ENCODE peak calls at places on chromosomes 13 and 19, in ten cellular contexts. One of them, this sample, is unnamed.

GRCh38 chr13:61029064-61029463 is 386.6 kb downstream of the PCDH20 start:
- DNase-seq in T-helper 1 cell: no peak
- DNase-seq in bronchial epithelial cell: no peak
- DNase-seq in amniotic stem cell: no peak
- DNase-seq in activated CD4-positive, alpha-beta T cell treated with anti-CD3 and anti-CD28 coated beads, Interleukin-2, amount 50 U/mL, for 48 hours: no peak
- DNase-seq in Daoy: no peak
- DNase-seq in AG08396: no peak
- DNase-seq in fibroblast of pulmonary artery: no peak
- DNase-seq in NCI-H187: peak; percentile 2
- DNase-seq in heart left ventricle: no peak
- DNase-seq in this sample: no peak

GRCh38 chr19:4328243-4328990 is 10.2 kb downstream of the STAP2 start:
- DNase-seq in bronchial epithelial cell: peak; percentile 15
- DNase-seq in fibroblast of pulmonary artery: peak; percentile 97
- DNase-seq in AG08396: peak; percentile 98
- DNase-seq in NCI-H187: peak; percentile 84
- DNase-seq in amniotic stem cell: peak; percentile 93
- DNase-seq in Daoy: peak; percentile 88
- DNase-seq in activated CD4-positive, alpha-beta T cell treated with anti-CD3 and anti-CD28 coated beads, Interleukin-2, amount 50 U/mL, for 48 hours: peak; percentile 92
- DNase-seq in heart left ventricle: peak; percentile 90
- DNase-seq in T-helper 1 cell: peak; percentile 94
- DNase-seq in this sample: peak; percentile 88

GRCh38 chr19:12946092-12946845 is 607 bp downstream of the RAD23A start:
- DNase-seq in NCI-H187: no peak
- DNase-seq in amniotic stem cell: peak; percentile 77
- DNase-seq in Daoy: peak; percentile 85
- DNase-seq in fibroblast of pulmonary artery: peak; percentile 81
- DNase-seq in heart left ventricle: peak; percentile 71
- DNase-seq in T-helper 1 cell: peak; percentile 49
- DNase-seq in AG08396: peak; percentile 88
- DNase-seq in activated CD4-positive, alpha-beta T cell treated with anti-CD3 and anti-CD28 coated beads, Interleukin-2, amount 50 U/mL, for 48 hours: peak; percentile 63
- DNase-seq in bronchial epithelial cell: peak; percentile 53
- DNase-seq in this sample: peak; percentile 82

GRCh38 chr13:24040835-24041234 is 119.7 kb upstream of the SPATA13 start:
- DNase-seq in T-helper 1 cell: no peak
- DNase-seq in bronchial epithelial cell: no peak
- DNase-seq in AG08396: no peak
- DNase-seq in activated CD4-positive, alpha-beta T cell treated with anti-CD3 and anti-CD28 coated beads, Interleukin-2, amount 50 U/mL, for 48 hours: no peak
- DNase-seq in fibroblast of pulmonary artery: no peak
- DNase-seq in amniotic stem cell: no peak
- DNase-seq in NCI-H187: no peak
- DNase-seq in heart left ventricle: no peak
- DNase-seq in Daoy: no peak
- DNase-seq in this sample: no peak

GRCh38 chr19:56333506-56333905 is 18.9 kb upstream of the ZSCAN5A start:
- DNase-seq in bronchial epithelial cell: peak; percentile 57
- DNase-seq in fibroblast of pulmonary artery: peak; percentile 80
- DNase-seq in T-helper 1 cell: peak; percentile 31
- DNase-seq in activated CD4-positive, alpha-beta T cell treated with anti-CD3 and anti-CD28 coated beads, Interleukin-2, amount 50 U/mL, for 48 hours: peak; percentile 43
- DNase-seq in amniotic stem cell: no peak
- DNase-seq in heart left ventricle: no peak
- DNase-seq in NCI-H187: no peak
- DNase-seq in AG08396: peak; percentile 55
- DNase-seq in Daoy: peak; percentile 43
- DNase-seq in this sample: peak; percentile 46

GRCh38 chr19:5313307-5313706 is 27.3 kb downstream of the PTPRS start:
- DNase-seq in Daoy: no peak
- DNase-seq in heart left ventricle: no peak
- DNase-seq in AG08396: no peak
- DNase-seq in bronchial epithelial cell: no peak
- DNase-seq in NCI-H187: no peak
- DNase-seq in amniotic stem cell: no peak
- DNase-seq in T-helper 1 cell: no peak
- DNase-seq in fibroblast of pulmonary artery: no peak
- DNase-seq in activated CD4-positive, alpha-beta T cell treated with anti-CD3 and anti-CD28 coated beads, Interleukin-2, amount 50 U/mL, for 48 hours: no peak
- DNase-seq in this sample: no peak

GRCh38 chr19:46416077-46416709 is 2.8 kb upstream of the CCDC8 start:
- DNase-seq in activated CD4-positive, alpha-beta T cell treated with anti-CD3 and anti-CD28 coated beads, Interleukin-2, amount 50 U/mL, for 48 hours: peak; percentile 34
- DNase-seq in AG08396: peak; percentile 93
- DNase-seq in Daoy: peak; percentile 88
- DNase-seq in bronchial epithelial cell: peak; percentile 41
- DNase-seq in heart left ventricle: peak; percentile 91
- DNase-seq in T-helper 1 cell: no peak
- DNase-seq in amniotic stem cell: peak; percentile 68
- DNase-seq in fibroblast of pulmonary artery: peak; percentile 91
- DNase-seq in NCI-H187: peak; percentile 92
- DNase-seq in this sample: peak; percentile 66

GRCh38 chr19:14375055-14375581 is 6.1 kb upstream of the ADGRE5 start:
- DNase-seq in heart left ventricle: peak; percentile 51
- DNase-seq in bronchial epithelial cell: no peak
- DNase-seq in amniotic stem cell: no peak
- DNase-seq in NCI-H187: no peak
- DNase-seq in T-helper 1 cell: peak; percentile 92
- DNase-seq in AG08396: no peak
- DNase-seq in activated CD4-positive, alpha-beta T cell treated with anti-CD3 and anti-CD28 coated beads, Interleukin-2, amount 50 U/mL, for 48 hours: peak; percentile 59
- DNase-seq in fibroblast of pulmonary artery: no peak
- DNase-seq in Daoy: no peak
- DNase-seq in this sample: no peak

GRCh38 chr13:70634893-70635292 is 526.6 kb upstream of the KLHL1 start:
- DNase-seq in activated CD4-positive, alpha-beta T cell treated with anti-CD3 and anti-CD28 coated beads, Interleukin-2, amount 50 U/mL, for 48 hours: no peak
- DNase-seq in fibroblast of pulmonary artery: no peak
- DNase-seq in NCI-H187: no peak
- DNase-seq in T-helper 1 cell: no peak
- DNase-seq in amniotic stem cell: no peak
- DNase-seq in bronchial epithelial cell: peak; percentile 35
- DNase-seq in Daoy: no peak
- DNase-seq in heart left ventricle: no peak
- DNase-seq in AG08396: no peak
- DNase-seq in this sample: no peak

GRCh38 chr19:32691952-32692726 is 518 bp downstream of the NUDT19 start:
- DNase-seq in amniotic stem cell: peak; percentile 6
- DNase-seq in bronchial epithelial cell: peak; percentile 50
- DNase-seq in AG08396: peak; percentile 78
- DNase-seq in Daoy: peak; percentile 78
- DNase-seq in NCI-H187: no peak
- DNase-seq in fibroblast of pulmonary artery: peak; percentile 72
- DNase-seq in T-helper 1 cell: peak; percentile 73
- DNase-seq in heart left ventricle: peak; percentile 72
- DNase-seq in activated CD4-positive, alpha-beta T cell treated with anti-CD3 and anti-CD28 coated beads, Interleukin-2, amount 50 U/mL, for 48 hours: peak; percentile 67
- DNase-seq in this sample: peak; percentile 64

GRCh38 chr19:46019270-46019669 is 3.6 kb downstream of the PGLYRP1 start:
- DNase-seq in fibroblast of pulmonary artery: no peak
- DNase-seq in amniotic stem cell: no peak
- DNase-seq in activated CD4-positive, alpha-beta T cell treated with anti-CD3 and anti-CD28 coated beads, Interleukin-2, amount 50 U/mL, for 48 hours: no peak
- DNase-seq in heart left ventricle: no peak
- DNase-seq in NCI-H187: no peak
- DNase-seq in Daoy: no peak
- DNase-seq in AG08396: no peak
- DNase-seq in bronchial epithelial cell: no peak
- DNase-seq in T-helper 1 cell: no peak
- DNase-seq in this sample: no peak

GRCh38 chr13:51585234-51585672 is 991 bp downstream of the WDFY2 start:
- DNase-seq in bronchial epithelial cell: no peak
- DNase-seq in AG08396: no peak
- DNase-seq in fibroblast of pulmonary artery: peak; percentile 35
- DNase-seq in amniotic stem cell: no peak
- DNase-seq in heart left ventricle: no peak
- DNase-seq in activated CD4-positive, alpha-beta T cell treated with anti-CD3 and anti-CD28 coated beads, Interleukin-2, amount 50 U/mL, for 48 hours: no peak
- DNase-seq in NCI-H187: no peak
- DNase-seq in T-helper 1 cell: no peak
- DNase-seq in Daoy: peak; percentile 5
- DNase-seq in this sample: no peak

GRCh38 chr13:23427342-23428182 is 5.9 kb downstream of the SACS start:
- DNase-seq in fibroblast of pulmonary artery: peak; percentile 94
- DNase-seq in NCI-H187: no peak
- DNase-seq in AG08396: peak; percentile 65
- DNase-seq in Daoy: peak; percentile 82
- DNase-seq in amniotic stem cell: peak; percentile 70
- DNase-seq in activated CD4-positive, alpha-beta T cell treated with anti-CD3 and anti-CD28 coated beads, Interleukin-2, amount 50 U/mL, for 48 hours: no peak
- DNase-seq in T-helper 1 cell: no peak
- DNase-seq in heart left ventricle: no peak
- DNase-seq in bronchial epithelial cell: peak; percentile 93
- DNase-seq in this sample: peak; percentile 90

GRCh38 chr13:110119943-110120905 is 186.7 kb downstream of the COL4A1 start:
- DNase-seq in NCI-H187: no peak
- DNase-seq in Daoy: peak; percentile 47
- DNase-seq in fibroblast of pulmonary artery: no peak
- DNase-seq in T-helper 1 cell: no peak
- DNase-seq in bronchial epithelial cell: peak; percentile 84
- DNase-seq in activated CD4-positive, alpha-beta T cell treated with anti-CD3 and anti-CD28 coated beads, Interleukin-2, amount 50 U/mL, for 48 hours: no peak
- DNase-seq in amniotic stem cell: no peak
- DNase-seq in AG08396: no peak
- DNase-seq in heart left ventricle: no peak
- DNase-seq in this sample: no peak

GRCh38 chr19:33192010-33192409 is 2.1 kb upstream of the LRP3 start:
- DNase-seq in fibroblast of pulmonary artery: no peak
- DNase-seq in heart left ventricle: no peak
- DNase-seq in Daoy: no peak
- DNase-seq in AG08396: peak; percentile 1
- DNase-seq in amniotic stem cell: no peak
- DNase-seq in T-helper 1 cell: no peak
- DNase-seq in activated CD4-positive, alpha-beta T cell treated with anti-CD3 and anti-CD28 coated beads, Interleukin-2, amount 50 U/mL, for 48 hours: no peak
- DNase-seq in NCI-H187: no peak
- DNase-seq in bronchial epithelial cell: no peak
- DNase-seq in this sample: no peak

GRCh38 chr19:57637379-57637778 is 4.4 kb downstream of the ZNF211 start:
- DNase-seq in NCI-H187: no peak
- DNase-seq in heart left ventricle: no peak
- DNase-seq in AG08396: no peak
- DNase-seq in bronchial epithelial cell: no peak
- DNase-seq in activated CD4-positive, alpha-beta T cell treated with anti-CD3 and anti-CD28 coated beads, Interleukin-2, amount 50 U/mL, for 48 hours: no peak
- DNase-seq in fibroblast of pulmonary artery: no peak
- DNase-seq in Daoy: no peak
- DNase-seq in amniotic stem cell: no peak
- DNase-seq in T-helper 1 cell: no peak
- DNase-seq in this sample: no peak

GRCh38 chr13:21318891-21319532 is 140.1 kb downstream of the ZDHHC20 start:
- DNase-seq in fibroblast of pulmonary artery: no peak
- DNase-seq in bronchial epithelial cell: no peak
- DNase-seq in T-helper 1 cell: no peak
- DNase-seq in heart left ventricle: no peak
- DNase-seq in NCI-H187: no peak
- DNase-seq in activated CD4-positive, alpha-beta T cell treated with anti-CD3 and anti-CD28 coated beads, Interleukin-2, amount 50 U/mL, for 48 hours: no peak
- DNase-seq in amniotic stem cell: no peak
- DNase-seq in AG08396: no peak
- DNase-seq in Daoy: no peak
- DNase-seq in this sample: no peak

GRCh38 chr19:38287604-38288003 is 16.4 kb upstream of the C19orf33 start:
- DNase-seq in amniotic stem cell: no peak
- DNase-seq in activated CD4-positive, alpha-beta T cell treated with anti-CD3 and anti-CD28 coated beads, Interleukin-2, amount 50 U/mL, for 48 hours: no peak
- DNase-seq in Daoy: no peak
- DNase-seq in AG08396: no peak
- DNase-seq in NCI-H187: no peak
- DNase-seq in fibroblast of pulmonary artery: no peak
- DNase-seq in bronchial epithelial cell: no peak
- DNase-seq in T-helper 1 cell: no peak
- DNase-seq in heart left ventricle: no peak
- DNase-seq in this sample: no peak

GRCh38 chr19:44891016-44891882 is at the start of gene TOMM40:
- DNase-seq in Daoy: no peak
- DNase-seq in bronchial epithelial cell: peak; percentile 98
- DNase-seq in NCI-H187: peak; percentile 100
- DNase-seq in heart left ventricle: no peak
- DNase-seq in fibroblast of pulmonary artery: peak; percentile 100
- DNase-seq in T-helper 1 cell: no peak
- DNase-seq in amniotic stem cell: peak; percentile 100
- DNase-seq in activated CD4-positive, alpha-beta T cell treated with anti-CD3 and anti-CD28 coated beads, Interleukin-2, amount 50 U/mL, for 48 hours: peak; percentile 33
- DNase-seq in AG08396: peak; percentile 99
- DNase-seq in this sample: no peak

GRCh38 chr19:13840751-13841338 is 36.1 kb upstream of the NANOS3 start:
- DNase-seq in heart left ventricle: no peak
- DNase-seq in activated CD4-positive, alpha-beta T cell treated with anti-CD3 and anti-CD28 coated beads, Interleukin-2, amount 50 U/mL, for 48 hours: no peak
- DNase-seq in amniotic stem cell: no peak
- DNase-seq in NCI-H187: no peak
- DNase-seq in AG08396: no peak
- DNase-seq in bronchial epithelial cell: no peak
- DNase-seq in fibroblast of pulmonary artery: no peak
- DNase-seq in Daoy: no peak
- DNase-seq in T-helper 1 cell: no peak
- DNase-seq in this sample: no peak

GRCh38 chr13:91245283-91245682 is 102.2 kb upstream of the MIR17HG start:
- DNase-seq in NCI-H187: no peak
- DNase-seq in amniotic stem cell: no peak
- DNase-seq in fibroblast of pulmonary artery: no peak
- DNase-seq in T-helper 1 cell: no peak
- DNase-seq in activated CD4-positive, alpha-beta T cell treated with anti-CD3 and anti-CD28 coated beads, Interleukin-2, amount 50 U/mL, for 48 hours: no peak
- DNase-seq in AG08396: no peak
- DNase-seq in bronchial epithelial cell: no peak
- DNase-seq in Daoy: no peak
- DNase-seq in heart left ventricle: no peak
- DNase-seq in this sample: no peak

GRCh38 chr13:50419466-50419865 is 404.2 kb downstream of the KCNRG start:
- DNase-seq in heart left ventricle: no peak
- DNase-seq in Daoy: no peak
- DNase-seq in bronchial epithelial cell: no peak
- DNase-seq in activated CD4-positive, alpha-beta T cell treated with anti-CD3 and anti-CD28 coated beads, Interleukin-2, amount 50 U/mL, for 48 hours: no peak
- DNase-seq in T-helper 1 cell: no peak
- DNase-seq in AG08396: no peak
- DNase-seq in NCI-H187: no peak
- DNase-seq in amniotic stem cell: no peak
- DNase-seq in fibroblast of pulmonary artery: no peak
- DNase-seq in this sample: no peak

GRCh38 chr19:30060872-30061556 is 119.0 kb downstream of the URI1 start:
- DNase-seq in heart left ventricle: peak; percentile 13
- DNase-seq in T-helper 1 cell: no peak
- DNase-seq in bronchial epithelial cell: no peak
- DNase-seq in activated CD4-positive, alpha-beta T cell treated with anti-CD3 and anti-CD28 coated beads, Interleukin-2, amount 50 U/mL, for 48 hours: no peak
- DNase-seq in Daoy: no peak
- DNase-seq in AG08396: no peak
- DNase-seq in amniotic stem cell: no peak
- DNase-seq in fibroblast of pulmonary artery: no peak
- DNase-seq in NCI-H187: no peak
- DNase-seq in this sample: no peak

GRCh38 chr13:24505256-24505655 is 7.3 kb downstream of the PARP4 start:
- DNase-seq in Daoy: no peak
- DNase-seq in activated CD4-positive, alpha-beta T cell treated with anti-CD3 and anti-CD28 coated beads, Interleukin-2, amount 50 U/mL, for 48 hours: no peak
- DNase-seq in heart left ventricle: no peak
- DNase-seq in NCI-H187: no peak
- DNase-seq in T-helper 1 cell: no peak
- DNase-seq in bronchial epithelial cell: no peak
- DNase-seq in fibroblast of pulmonary artery: peak; percentile 52
- DNase-seq in amniotic stem cell: no peak
- DNase-seq in AG08396: no peak
- DNase-seq in this sample: no peak

GRCh38 chr19:45178262-45179062 is at the start of gene BLOC1S3:
- DNase-seq in activated CD4-positive, alpha-beta T cell treated with anti-CD3 and anti-CD28 coated beads, Interleukin-2, amount 50 U/mL, for 48 hours: peak; percentile 100
- DNase-seq in fibroblast of pulmonary artery: peak; percentile 100
- DNase-seq in AG08396: peak; percentile 98
- DNase-seq in amniotic stem cell: peak; percentile 100
- DNase-seq in Daoy: peak; percentile 100
- DNase-seq in T-helper 1 cell: peak; percentile 100
- DNase-seq in NCI-H187: peak; percentile 99
- DNase-seq in heart left ventricle: peak; percentile 100
- DNase-seq in bronchial epithelial cell: peak; percentile 100
- DNase-seq in this sample: peak; percentile 99

GRCh38 chr13:110965038-110965754 is 50.3 kb upstream of the ANKRD10 start:
- DNase-seq in amniotic stem cell: peak; percentile 40
- DNase-seq in Daoy: peak; percentile 78
- DNase-seq in AG08396: no peak
- DNase-seq in heart left ventricle: no peak
- DNase-seq in T-helper 1 cell: peak; percentile 95
- DNase-seq in activated CD4-positive, alpha-beta T cell treated with anti-CD3 and anti-CD28 coated beads, Interleukin-2, amount 50 U/mL, for 48 hours: peak; percentile 23
- DNase-seq in fibroblast of pulmonary artery: peak; percentile 59
- DNase-seq in NCI-H187: no peak
- DNase-seq in bronchial epithelial cell: peak; percentile 93
- DNase-seq in this sample: no peak

GRCh38 chr13:30121666-30122065 is 185.7 kb downstream of the KATNAL1 start:
- DNase-seq in NCI-H187: no peak
- DNase-seq in AG08396: no peak
- DNase-seq in amniotic stem cell: no peak
- DNase-seq in heart left ventricle: no peak
- DNase-seq in activated CD4-positive, alpha-beta T cell treated with anti-CD3 and anti-CD28 coated beads, Interleukin-2, amount 50 U/mL, for 48 hours: no peak
- DNase-seq in bronchial epithelial cell: no peak
- DNase-seq in T-helper 1 cell: no peak
- DNase-seq in fibroblast of pulmonary artery: no peak
- DNase-seq in Daoy: no peak
- DNase-seq in this sample: no peak

GRCh38 chr13:75294110-75294509 is 187.9 kb downstream of the TBC1D4 start:
- DNase-seq in Daoy: no peak
- DNase-seq in AG08396: no peak
- DNase-seq in bronchial epithelial cell: no peak
- DNase-seq in NCI-H187: no peak
- DNase-seq in fibroblast of pulmonary artery: no peak
- DNase-seq in activated CD4-positive, alpha-beta T cell treated with anti-CD3 and anti-CD28 coated beads, Interleukin-2, amount 50 U/mL, for 48 hours: no peak
- DNase-seq in heart left ventricle: no peak
- DNase-seq in T-helper 1 cell: no peak
- DNase-seq in amniotic stem cell: no peak
- DNase-seq in this sample: no peak

This sample was measured in hepatic stellate cell.